ENCODE peak calls at places on chromosome 1, in four cellular contexts. N is retina; L is activated CD4-positive, alpha-beta T cell treated with anti-CD3 and anti-CD28 coated beads, Interleukin-2, amount 50 U/mL, for 1 hour; D is anterior cingulate cortex. F is an unnamed sample.

GRCh38 chr1:231357831-231358354 is 19.8 kb downstream of the SPRTN start:
- DNase-seq in N (peak), D (no peak), L (peak), F (no peak)

GRCh38 chr1:90133133-90133532 is 138.2 kb downstream of the ZNF326 start:
- DNase-seq in N (peak), L (no peak), D (no peak), F (no peak)

GRCh38 chr1:54857741-54858665 is 29.0 kb downstream of the DHCR24 start:
- DNase-seq in D (no peak), L (no peak), N (no peak), F (no peak)

GRCh38 chr1:111690306-111690617 is 48.9 kb downstream of the INKA2 start:
- DNase-seq in L (no peak), N (no peak), D (no peak), F (peak)

GRCh38 chr1:228161866-228162265 is 3.7 kb upstream of the IBA57 start:
- DNase-seq in D (no peak), N (peak), L (no peak), F (no peak)

GRCh38 chr1:179164494-179164893 is 65.0 kb downstream of the ABL2 start:
- DNase-seq in D (no peak), N (no peak), L (no peak), F (peak)

GRCh38 chr1:231544943-231545592 is 16.6 kb downstream of the TSNAX start:
- DNase-seq in L (no peak), D (no peak), N (no peak), F (no peak)

GRCh38 chr1:3956527-3957170 is 56.6 kb upstream of the C1orf174 start:
- DNase-seq in L (no peak), D (no peak), N (no peak), F (no peak)

GRCh38 chr1:42385283-42385682 is 4.7 kb downstream of the RIMKLA start:
- DNase-seq in N (no peak), D (no peak), L (no peak), F (no peak)

GRCh38 chr1:44707112-44707881 is 23.7 kb downstream of the RNU5D-1 start:
- DNase-seq in L (no peak), D (no peak), N (no peak), F (peak)

GRCh38 chr1:12587981-12588620 is 29.9 kb downstream of the DHRS3 start:
- DNase-seq in D (no peak), N (no peak), L (no peak), F (no peak)

GRCh38 chr1:209037064-209037463 is 546.5 kb upstream of the CAMK1G start:
- DNase-seq in D (no peak), N (no peak), L (no peak), F (no peak)

GRCh38 chr1:171715813-171716251 is 26.0 kb downstream of the VAMP4 start:
- DNase-seq in L (no peak), N (no peak), D (no peak), F (no peak)

GRCh38 chr1:36996106-36996505 is 38.2 kb downstream of the GRIK3 start:
- DNase-seq in L (no peak), D (no peak), N (no peak), F (no peak)

GRCh38 chr1:58741689-58742553 is 41.9 kb downstream of the JUN start:
- DNase-seq in L (no peak), D (no peak), N (no peak), F (no peak)

GRCh38 chr1:111471012-111471411 is 2.8 kb upstream of the C1orf162 start:
- DNase-seq in L (peak), D (no peak), N (no peak), F (no peak)

GRCh38 chr1:159869173-159869572 is 6.7 kb upstream of the VSIG8 start:
- DNase-seq in L (no peak), D (no peak), N (no peak), F (no peak)

GRCh38 chr1:34711936-34712688 is 42.7 kb upstream of the GJB5 start:
- DNase-seq in N (no peak), L (no peak), D (peak), F (no peak)

GRCh38 chr1:206866062-206866461 is 639 bp downstream of the IL20 start:
- DNase-seq in D (no peak), N (no peak), L (no peak), F (no peak)

GRCh38 chr1:231232870-231233734 is 7.9 kb upstream of the GNPAT start:
- DNase-seq in D (no peak), N (no peak), L (no peak), F (no peak)

GRCh38 chr1:204476563-204476962 is 18.0 kb downstream of the PIK3C2B start:
- DNase-seq in N (no peak), L (no peak), D (no peak), F (no peak)

GRCh38 chr1:160261878-160262794 is at the start of gene DCAF8:
- DNase-seq in N (peak), L (peak), D (peak), F (peak)

GRCh38 chr1:1562556-1563195 is 12.0 kb downstream of the SSU72 start:
- DNase-seq in L (no peak), D (no peak), N (no peak), F (no peak)

GRCh38 chr1:41122851-41123518 is 101.5 kb upstream of the SLFNL1 start:
- DNase-seq in L (peak), N (peak), D (no peak), F (peak)

GRCh38 chr1:181604482-181604881 is 121.2 kb downstream of the CACNA1E start:
- DNase-seq in N (peak), D (no peak), L (no peak), F (no peak)

GRCh38 chr1:92933459-92933858 is 27.8 kb downstream of the DIPK1A start:
- DNase-seq in L (no peak), N (no peak), D (no peak), F (no peak)